ENCODE peak calls at places on chromosomes 16 and 17, in seven cellular contexts. P, H, Y, V, L, T and N are unnamed samples.

GRCh38 chr17:28738680-28739384 is 5.0 kb upstream of the TRAF4 start:
- DNase-seq in L (no peak), Y (no peak), V (no peak), H (peak; percentile 62), P (no peak), T (no peak), N (no peak)

GRCh38 chr16:17342031-17342430 is 128.7 kb downstream of the XYLT1 start:
- DNase-seq in V (no peak), H (no peak), P (no peak), Y (no peak), T (no peak), L (no peak), N (no peak)

GRCh38 chr16:2194852-2195315 is 1.5 kb downstream of the CASKIN1 start:
- DNase-seq in V (peak; percentile 39), L (peak; percentile 26), H (peak; percentile 56), Y (peak; percentile 86), T (peak; percentile 80), P (peak; percentile 87), N (no peak)

GRCh38 chr17:47203984-47204721 is 5.0 kb upstream of the MYL4 start:
- DNase-seq in V (peak; percentile 64), T (no peak), P (no peak), L (peak; percentile 16), Y (no peak), H (no peak), N (no peak)

GRCh38 chr17:41111151-41111885 is 6.1 kb downstream of the KRTAP4-9 start:
- DNase-seq in L (no peak), H (no peak), T (no peak), Y (no peak), P (peak; percentile 4), V (no peak), N (no peak)

GRCh38 chr17:71467719-71468118 is 653.1 kb upstream of the SOX9 start:
- DNase-seq in P (no peak), L (no peak), T (no peak), H (no peak), V (no peak), Y (no peak), N (no peak)

GRCh38 chr16:54991525-54991924 is 60.9 kb downstream of the IRX5 start:
- DNase-seq in P (no peak), V (no peak), Y (no peak), L (no peak), T (no peak), H (no peak), N (no peak)

GRCh38 chr17:65312718-65313382 is 175.7 kb downstream of the RGS9 start:
- DNase-seq in Y (no peak), H (no peak), L (no peak), P (peak; percentile 46), V (no peak), T (no peak), N (no peak)

GRCh38 chr17:82713015-82713723 is 3.3 kb upstream of the FN3KRP start:
- DNase-seq in L (no peak), P (no peak), T (no peak), V (no peak), Y (no peak), H (no peak), N (no peak)

GRCh38 chr17:38751144-38751802 is 1.3 kb upstream of the PSMB3 start:
- DNase-seq in T (no peak), L (no peak), P (peak; percentile 43), V (peak; percentile 21), Y (no peak), H (no peak), N (peak; percentile 53)

GRCh38 chr16:11010576-11011221 is 66.3 kb downstream of the CLEC16A start:
- DNase-seq in V (no peak), L (no peak), T (no peak), H (no peak), Y (no peak), P (no peak), N (no peak)

GRCh38 chr16:6510261-6510660 is 822.4 kb upstream of the RBFOX1 start:
- DNase-seq in V (no peak), P (no peak), Y (no peak), H (no peak), L (no peak), T (no peak), N (no peak)

GRCh38 chr16:56102159-56102798 is 89.0 kb upstream of the GNAO1 start:
- DNase-seq in Y (no peak), P (peak; percentile 18), V (no peak), L (no peak), H (no peak), T (no peak), N (no peak)

GRCh38 chr17:76268015-76268749 is 3.0 kb downstream of the UBALD2 start:
- DNase-seq in L (peak; percentile 82), Y (no peak), P (peak; percentile 87), V (peak; percentile 45), T (no peak), H (peak; percentile 50), N (no peak)

GRCh38 chr17:75945202-75945601 is 4.4 kb upstream of the FBF1 start:
- DNase-seq in T (no peak), V (no peak), H (no peak), P (no peak), L (no peak), Y (no peak), N (no peak)

GRCh38 chr17:41635121-41636097 is 11.0 kb upstream of the KRT17 start:
- DNase-seq in L (no peak), Y (no peak), T (no peak), H (no peak), V (no peak), P (peak; percentile 47), N (no peak)

GRCh38 chr17:81512984-81513668 is 527 bp upstream of the ACTG1 start:
- DNase-seq in L (peak; percentile 72), T (no peak), V (peak; percentile 43), Y (peak; percentile 90), H (no peak), P (peak; percentile 87), N (peak; percentile 74)

GRCh38 chr16:15961060-15961511 is 11.7 kb downstream of the ABCC1 start:
- DNase-seq in V (peak; percentile 68), L (no peak), Y (no peak), T (no peak), P (no peak), H (no peak), N (no peak)

GRCh38 chr17:35879748-35880654 is at the start of gene CCL5:
- DNase-seq in Y (no peak), P (no peak), L (no peak), V (peak; percentile 13), T (no peak), H (no peak), N (no peak)

GRCh38 chr17:82031303-82031884 is at the start of gene RAC3:
- DNase-seq in T (no peak), L (peak; percentile 39), P (peak; percentile 60), Y (no peak), V (peak; percentile 11), H (no peak), N (peak; percentile 72)

GRCh38 chr16:11473728-11474127 is 113.0 kb downstream of the LITAF start:
- DNase-seq in T (no peak), Y (no peak), P (no peak), H (no peak), V (no peak), L (no peak), N (no peak)

GRCh38 chr17:41992576-41992975 is 24.7 kb downstream of the DNAJC7 start:
- DNase-seq in Y (no peak), H (no peak), V (no peak), P (no peak), T (no peak), L (no peak), N (no peak)

GRCh38 chr17:80847506-80848230 is 144.0 kb upstream of the CHMP6 start:
- DNase-seq in V (no peak), P (no peak), Y (no peak), T (no peak), H (no peak), L (no peak), N (no peak)

GRCh38 chr17:36697907-36698526 is 96.6 kb downstream of the MRM1 start:
- DNase-seq in V (peak; percentile 8), H (no peak), T (no peak), Y (no peak), L (peak; percentile 18), P (peak; percentile 56), N (peak; percentile 67)

GRCh38 chr17:28949185-28950016 is 1.9 kb downstream of the PHF12 start:
- DNase-seq in Y (peak; percentile 72), T (peak; percentile 83), P (peak; percentile 83), H (peak; percentile 69), V (no peak), L (peak; percentile 77), N (peak; percentile 52)

GRCh38 chr17:7130626-7131467 is 16.2 kb upstream of the ASGR2 start:
- DNase-seq in V (no peak), L (no peak), P (peak; percentile 49), Y (no peak), H (no peak), T (no peak), N (no peak)

GRCh38 chr17:60326702-60327101 is 65.2 kb downstream of the USP32 start:
- DNase-seq in L (no peak), T (no peak), H (no peak), Y (no peak), V (peak; percentile 2), P (no peak), N (no peak)
- H3K23ac ChIP-seq in L (no peak overlapping the region), T (no peak overlapping the region), H (no peak overlapping the region), Y (no peak overlapping the region), V (no peak overlapping the region), P (no peak overlapping the region), N (no peak overlapping the region)

GRCh38 chr16:19588661-19589060 is 33.2 kb downstream of the VPS35L start:
- DNase-seq in Y (no peak), T (no peak), L (no peak), P (no peak), V (no peak), H (peak; percentile 24), N (no peak)
- H3K27ac ChIP-seq in Y (no peak overlapping the region), T (no peak overlapping the region), L (no peak overlapping the region), P (no peak overlapping the region), V (no peak overlapping the region), H (no peak overlapping the region), N (no peak overlapping the region)

GRCh38 chr16:13940397-13940933 is 20.5 kb downstream of the ERCC4 start:
- DNase-seq in L (no peak), V (no peak), T (no peak), P (peak; percentile 28), H (no peak), Y (no peak), N (no peak)
- H3K23ac ChIP-seq in L (no peak overlapping the region), V (no peak overlapping the region), T (no peak overlapping the region), P (no peak overlapping the region), H (no peak overlapping the region), Y (no peak overlapping the region), N (no peak overlapping the region)

DNA sequence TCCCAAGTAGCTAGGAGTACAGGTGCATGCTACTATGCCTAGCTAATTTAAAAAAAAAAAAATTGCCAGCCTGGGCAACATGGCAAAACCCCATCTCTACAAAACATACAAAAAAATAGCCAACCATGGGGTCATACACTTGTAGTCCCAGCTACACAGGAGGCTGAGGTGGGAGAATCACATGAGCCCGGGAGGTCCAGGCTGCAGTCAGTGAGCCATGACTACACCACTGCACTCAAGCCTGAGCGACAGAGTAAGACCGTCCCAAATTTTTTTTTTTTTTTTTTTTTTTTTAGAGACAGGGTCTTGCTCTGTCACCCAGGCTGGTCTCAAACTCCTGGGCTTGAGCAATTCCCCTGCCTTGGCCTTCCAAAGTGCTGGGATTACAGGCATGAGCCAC is 14.8 kb downstream of the CHAD start:
- DNase-seq in P (no peak), V (no peak), H (no peak), Y (no peak), T (no peak), L (no peak), N (no peak)
- H3K27ac ChIP-seq in P (no peak overlapping the region), V (no peak overlapping the region), H (no peak overlapping the region), Y (no peak overlapping the region), T (no peak overlapping the region), L (no peak overlapping the region), N (no peak overlapping the region)